ENCODE peak calls at places on chromosome 17, in four cellular contexts. Q is activated naive CD4-positive, alpha-beta T cell treated with anti-CD3 and anti-CD28 coated beads for 36 hours; D is SW480; W is hepatic stellate cell. P is an unnamed sample.

GRCh38 chr17:5785867-5786509 is 201.7 kb upstream of the NLRP1 start:
- DNase-seq in Q (no peak), D (no peak), W (peak; percentile 80), P (no peak)

GRCh38 chr17:73323622-73324455 is 12.0 kb upstream of the CDC42EP4 start:
- DNase-seq in Q (no peak), D (no peak), W (no peak), P (no peak)

GRCh38 chr17:73424571-73424970 is 112.8 kb upstream of the CDC42EP4 start:
- DNase-seq in Q (no peak), D (no peak), W (no peak), P (no peak)

GRCh38 chr17:38585056-38585804 is 20.5 kb downstream of the SRCIN1 start:
- DNase-seq in Q (no peak), D (peak; percentile 55), W (no peak), P (peak; percentile 29)

GRCh38 chr17:38697061-38697820 is 7.8 kb upstream of the MLLT6 start:
- DNase-seq in Q (no peak), D (no peak), W (no peak), P (no peak)

GRCh38 chr17:1446201-1446600 is 9.8 kb downstream of the CRK start:
- DNase-seq in Q (no peak), D (no peak), W (no peak), P (no peak)

GRCh38 chr17:48413613-48414405 is 16.2 kb downstream of the SKAP1 start:
- DNase-seq in Q (no peak), D (no peak), W (no peak), P (no peak)

GRCh38 chr17:32111141-32111771 is 31.0 kb upstream of the RHOT1 start:
- DNase-seq in Q (peak; percentile 71), D (no peak), W (peak; percentile 42), P (no peak)

GRCh38 chr17:32281011-32281451 is 15.4 kb downstream of the RHBDL3 start:
- DNase-seq in Q (no peak), D (no peak), W (no peak), P (peak; percentile 40)

GRCh38 chr17:40320771-40321501 is 12.0 kb downstream of the RARA start:
- DNase-seq in Q (no peak), D (no peak), W (no peak), P (no peak)

GRCh38 chr17:8488931-8489330 is 53.2 kb downstream of the NDEL1 start:
- DNase-seq in Q (no peak), D (peak; percentile 8), W (peak; percentile 61), P (no peak)

GRCh38 chr17:60832206-60832605 is 154.6 kb downstream of the BCAS3 start:
- DNase-seq in Q (no peak), D (peak; percentile 6), W (no peak), P (no peak)

GRCh38 chr17:55159251-55159650 is 105.5 kb upstream of the HLF start:
- DNase-seq in Q (no peak), D (no peak), W (no peak), P (no peak)

GRCh38 chr17:68033636-68034451 is 1.7 kb upstream of the KPNA2 start:
- DNase-seq in Q (no peak), D (peak; percentile 92), W (peak; percentile 35), P (no peak)

GRCh38 chr17:66115246-66115645 is 76.7 kb downstream of the CEP112 start:
- DNase-seq in Q (no peak), D (no peak), W (peak; percentile 5), P (no peak)